ENCODE peak calls at places on chromosomes 6 and 20, in ten cellular contexts. X, I, W, P, D, A, T, G, O and J are unnamed samples.

GRCh38 chr6:142331075-142331551 is 29.3 kb downstream of the ADGRG6 start:
- DNase-seq in X (no peak), I (no peak), W (no peak), P (peak), D (no peak), A (no peak), T (no peak), G (no peak), O (no peak), J (no peak)

GRCh38 chr6:3455490-3456394 is 1.1 kb downstream of the SLC22A23 start:
- DNase-seq in X (no peak), I (no peak), W (peak), P (peak), D (no peak), A (peak), T (no peak), G (peak), O (no peak), J (no peak)

GRCh38 chr6:120608826-120609225 is 725.5 kb downstream of the TBC1D32 start:
- DNase-seq in X (no peak), I (no peak), W (no peak), P (peak), D (no peak), A (no peak), T (no peak), G (no peak), O (no peak), J (no peak)

GRCh38 chr6:31888281-31889258 is 8.9 kb downstream of the EHMT2 start:
- DNase-seq in X (no peak), I (peak), W (peak), P (peak), D (no peak), A (no peak), T (no peak), G (peak), O (peak), J (peak)

GRCh38 chr6:151060096-151060741 is 179.5 kb upstream of the AKAP12 start:
- DNase-seq in X (peak), I (no peak), W (no peak), P (peak), D (no peak), A (no peak), T (no peak), G (no peak), O (no peak), J (no peak)

GRCh38 chr6:36666726-36667591 is 11.6 kb upstream of the CDKN1A start:
- DNase-seq in X (peak), I (peak), W (peak), P (peak), D (peak), A (peak), T (no peak), G (no peak), O (no peak), J (no peak)

GRCh38 chr6:129893513-129894098 is 32.5 kb upstream of the TMEM244 start:
- DNase-seq in X (no peak), I (peak), W (no peak), P (peak), D (no peak), A (peak), T (no peak), G (no peak), O (no peak), J (no peak)

GRCh38 chr6:13413466-13413862 is 73.9 kb downstream of the GFOD1 start:
- DNase-seq in X (no peak), I (no peak), W (no peak), P (peak), D (no peak), A (no peak), T (no peak), G (no peak), O (no peak), J (no peak)

GRCh38 chr6:139577124-139577800 is 202.8 kb upstream of the CITED2 start:
- DNase-seq in X (no peak), I (no peak), W (no peak), P (peak), D (no peak), A (peak), T (no peak), G (no peak), O (no peak), J (no peak)

GRCh38 chr6:130466052-130466743 is 100.4 kb downstream of the TMEM200A start:
- DNase-seq in X (no peak), I (no peak), W (no peak), P (peak), D (no peak), A (no peak), T (no peak), G (no peak), O (no peak), J (no peak)

GRCh38 chr20:2535711-2536561 is 437 bp upstream of the TMC2 start:
- DNase-seq in X (no peak), I (no peak), W (peak), P (no peak), D (no peak), A (peak), T (no peak), G (no peak), O (no peak), J (no peak)

GRCh38 chr6:17615794-17616193 is 15.7 kb downstream of the FAM8A1 start:
- DNase-seq in X (no peak), I (no peak), W (no peak), P (no peak), D (no peak), A (no peak), T (no peak), G (no peak), O (no peak), J (no peak)

GRCh38 chr6:40816601-40817000 is 222.4 kb downstream of the UNC5CL start:
- DNase-seq in X (no peak), I (no peak), W (no peak), P (no peak), D (no peak), A (no peak), T (no peak), G (no peak), O (no peak), J (no peak)

GRCh38 chr6:74075323-74075722 is 379.3 kb downstream of the CD109 start:
- DNase-seq in X (no peak), I (no peak), W (no peak), P (peak), D (peak), A (no peak), T (no peak), G (no peak), O (no peak), J (no peak)

GRCh38 chr6:121510568-121511177 is 75.2 kb downstream of the GJA1 start:
- DNase-seq in X (no peak), I (no peak), W (no peak), P (peak), D (no peak), A (no peak), T (no peak), G (no peak), O (no peak), J (no peak)

GRCh38 chr20:62258499-62259293 is 20.4 kb downstream of the OSBPL2 start:
- DNase-seq in X (no peak), I (no peak), W (no peak), P (peak), D (no peak), A (no peak), T (no peak), G (no peak), O (no peak), J (no peak)

GRCh38 chr20:40319056-40319455 is 370.0 kb downstream of the MAFB start:
- DNase-seq in X (no peak), I (no peak), W (no peak), P (no peak), D (no peak), A (no peak), T (no peak), G (no peak), O (no peak), J (no peak)

GRCh38 chr6:84511929-84512328 is 252.5 kb downstream of the TBX18 start:
- DNase-seq in X (no peak), I (no peak), W (no peak), P (no peak), D (no peak), A (no peak), T (no peak), G (no peak), O (no peak), J (no peak)

GRCh38 chr20:2693996-2694471 is 1.5 kb downstream of the EBF4 start:
- DNase-seq in X (no peak), I (no peak), W (no peak), P (no peak), D (peak), A (peak), T (no peak), G (no peak), O (no peak), J (no peak)